ENCODE peak calls at places on chromosomes 5 and 9, in four cellular contexts. S, M, O and Q are unnamed samples.

GRCh38 chr9:126614455-126615248 is 924 bp downstream of the LMX1B start:
- DNase-seq in S (peak), M (no peak), O (no peak), Q (no peak)

GRCh38 chr5:154078305-154078704 is 39.5 kb downstream of the MFAP3 start:
- DNase-seq in S (no peak), M (no peak), O (no peak), Q (no peak)

GRCh38 chr9:92592946-92593860 is 57.4 kb upstream of the ECM2 start:
- DNase-seq in S (no peak), M (no peak), O (no peak), Q (no peak)

GRCh38 chr9:102844754-102845153 is 150.4 kb upstream of the CYLC2 start:
- DNase-seq in S (no peak), M (no peak), O (no peak), Q (no peak)

GRCh38 chr9:130919559-130920145 is 19.4 kb downstream of the FIBCD1 start:
- DNase-seq in S (peak), M (no peak), O (no peak), Q (no peak)

GRCh38 chr9:1098551-1098950 is 48.4 kb downstream of the DMRT2 start:
- DNase-seq in S (no peak), M (no peak), O (no peak), Q (no peak)

GRCh38 chr5:12016149-12016740 is 112.0 kb upstream of the CTNND2 start:
- DNase-seq in S (no peak), M (no peak), O (no peak), Q (no peak)

GRCh38 chr5:2257326-2258244 is 374.9 kb upstream of the IRX4 start:
- DNase-seq in S (peak), M (no peak), O (no peak), Q (no peak)

GRCh38 chr5:14305045-14305444 is 161.9 kb downstream of the TRIO start:
- DNase-seq in S (no peak), M (no peak), O (peak), Q (no peak)

GRCh38 chr5:154791535-154791934 is 36.4 kb downstream of the LARP1 start:
- DNase-seq in S (no peak), M (no peak), O (no peak), Q (no peak)

GRCh38 chr9:21777701-21778100 is 24.7 kb upstream of the MTAP start:
- DNase-seq in S (no peak), M (no peak), O (no peak), Q (no peak)

GRCh38 chr9:127930298-127931091 is at the start of gene PIP5KL1:
- DNase-seq in S (peak), M (peak), O (peak), Q (peak)

GRCh38 chr5:37086466-37087178 is 162.6 kb downstream of the CPLANE1 start:
- DNase-seq in S (no peak), M (no peak), O (no peak), Q (no peak)

GRCh38 chr5:178486305-178486704 is 103.9 kb downstream of the COL23A1 start:
- DNase-seq in S (no peak), M (no peak), O (no peak), Q (no peak)

GRCh38 chr9:15927131-15927530 is 374.3 kb downstream of the CCDC171 start:
- DNase-seq in S (no peak), M (no peak), O (no peak), Q (no peak)

GRCh38 chr9:38680827-38681226 is 39.1 kb downstream of the FAM240B start:
- DNase-seq in S (no peak), M (no peak), O (no peak), Q (no peak)

GRCh38 chr9:98554752-98555151 is 154.0 kb downstream of the GABBR2 start:
- DNase-seq in S (no peak), M (no peak), O (no peak), Q (no peak)

GRCh38 chr9:78239506-78239905 is 3.6 kb downstream of the CEP78 start:
- DNase-seq in S (no peak), M (no peak), O (no peak), Q (peak)

GRCh38 chr5:66551920-66552319 is 44.3 kb upstream of the MAST4 start:
- DNase-seq in S (no peak), M (no peak), O (no peak), Q (no peak)

GRCh38 chr5:160619381-160619780 is 197.7 kb downstream of the PTTG1 start:
- DNase-seq in S (no peak), M (no peak), O (no peak), Q (no peak)

GRCh38 chr5:141850786-141851185 is 27.4 kb downstream of the PCDH1 start:
- DNase-seq in S (no peak), M (no peak), O (no peak), Q (no peak)

GRCh38 chr9:133619791-133620190 is 10.6 kb upstream of the FAM163B start:
- DNase-seq in S (no peak), M (no peak), O (no peak), Q (no peak)

GRCh38 chr5:58412932-58413331 is 47.0 kb downstream of the PLK2 start:
- DNase-seq in S (no peak), M (no peak), O (no peak), Q (no peak)

GRCh38 chr5:6659941-6660684 is 26.9 kb downstream of the SRD5A1 start:
- DNase-seq in S (no peak), M (no peak), O (no peak), Q (no peak)

GRCh38 chr5:59597690-59598546 is 295.6 kb downstream of the PDE4D start:
- DNase-seq in S (no peak), M (no peak), O (no peak), Q (no peak)

GRCh38 chr9:33159058-33159759 is 7.9 kb downstream of the B4GALT1 start:
- DNase-seq in S (no peak), M (peak), O (peak), Q (peak)

GRCh38 chr5:55232194-55232984 is 1.0 kb downstream of the CCNO start:
- DNase-seq in S (peak), M (no peak), O (peak), Q (peak)

GRCh38 chr5:142283304-142283703 is 41.5 kb downstream of the SPRY4 start:
- DNase-seq in S (no peak), M (no peak), O (no peak), Q (no peak)

GRCh38 chr9:4435197-4435596 is 55.1 kb upstream of the SLC1A1 start:
- DNase-seq in S (no peak), M (no peak), O (no peak), Q (no peak)

GRCh38 chr5:55932700-55933099 is 62.1 kb downstream of the IL6ST start:
- DNase-seq in S (no peak), M (no peak), O (no peak), Q (no peak)

GRCh38 chr5:157253547-157253946 is 12.4 kb upstream of the CYFIP2 start:
- DNase-seq in S (no peak), M (no peak), O (no peak), Q (peak)

GRCh38 chr9:107274953-107275422 is 8.1 kb upstream of the RAD23B start:
- DNase-seq in S (no peak), M (no peak), O (no peak), Q (no peak)

GRCh38 chr9:109278848-109279247 is 42.0 kb downstream of the EPB41L4B start:
- DNase-seq in S (no peak), M (no peak), O (no peak), Q (no peak)

GRCh38 chr5:39013938-39014337 is 60.3 kb downstream of the RICTOR start:
- DNase-seq in S (no peak), M (no peak), O (no peak), Q (no peak)

GRCh38 chr5:39014544-39014943 is 59.7 kb downstream of the RICTOR start:
- DNase-seq in S (no peak), M (no peak), O (no peak), Q (no peak)

GRCh38 chr5:39016587-39017275 is 57.5 kb downstream of the RICTOR start:
- DNase-seq in S (no peak), M (no peak), O (no peak), Q (no peak)

GRCh38 chr5:39017504-39017903 is 56.7 kb downstream of the RICTOR start:
- DNase-seq in S (no peak), M (no peak), O (no peak), Q (no peak)

GRCh38 chr5:39015743-39016586 is 58.2 kb downstream of the RICTOR start:
- DNase-seq in S (no peak), M (no peak), O (no peak), Q (no peak)
- H3K27ac ChIP-seq in S (no peak), M (peak), O (peak), Q (no peak)

GRCh38 chr5:38672059-38672791 is 115.8 kb upstream of the LIFR start:
- DNase-seq in S (no peak), M (no peak), O (no peak), Q (no peak)
- TF ChIP-seq CTCF in S (no peak), M (no peak), O (no peak), Q (no peak)

GRCh38 chr5:173093597-173093996 is 37.4 kb downstream of the CREBRF start:
- DNase-seq in S (no peak), M (no peak), O (no peak), Q (no peak)
- H3K27ac ChIP-seq in S (peak), M (no peak), O (peak), Q (peak)

GRCh38 chr5:173638126-173638525 is 21.7 kb upstream of the BOD1 start:
- DNase-seq in S (no peak), M (no peak), O (no peak), Q (no peak)
- TF ChIP-seq CTCF in S (no peak), M (no peak), O (no peak), Q (no peak)

DNA sequence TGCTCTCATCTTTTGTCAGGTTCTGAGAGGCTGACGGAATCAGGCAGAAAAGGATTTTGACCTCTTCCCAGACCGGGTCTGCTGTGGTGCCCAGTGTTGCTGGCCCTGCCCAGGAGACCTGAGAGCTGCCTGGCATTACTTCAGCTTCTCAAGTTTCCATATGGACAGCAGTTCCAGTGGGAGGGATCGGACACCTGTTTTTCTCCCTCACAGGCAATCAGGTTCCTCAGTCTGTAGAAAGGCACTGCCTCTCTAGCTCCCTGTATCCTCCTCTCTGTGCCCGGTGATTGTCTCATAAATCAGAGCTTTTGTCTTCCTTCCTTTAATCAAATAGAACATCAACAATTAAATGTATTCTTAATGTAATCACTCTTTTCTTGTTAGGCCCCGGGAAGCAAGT is 198.7 kb downstream of the SEMA6A start:
- DNase-seq in S (no peak), M (peak), O (no peak), Q (no peak)
- H3K27ac ChIP-seq in S (no peak), M (peak), O (peak), Q (no peak)

DNA sequence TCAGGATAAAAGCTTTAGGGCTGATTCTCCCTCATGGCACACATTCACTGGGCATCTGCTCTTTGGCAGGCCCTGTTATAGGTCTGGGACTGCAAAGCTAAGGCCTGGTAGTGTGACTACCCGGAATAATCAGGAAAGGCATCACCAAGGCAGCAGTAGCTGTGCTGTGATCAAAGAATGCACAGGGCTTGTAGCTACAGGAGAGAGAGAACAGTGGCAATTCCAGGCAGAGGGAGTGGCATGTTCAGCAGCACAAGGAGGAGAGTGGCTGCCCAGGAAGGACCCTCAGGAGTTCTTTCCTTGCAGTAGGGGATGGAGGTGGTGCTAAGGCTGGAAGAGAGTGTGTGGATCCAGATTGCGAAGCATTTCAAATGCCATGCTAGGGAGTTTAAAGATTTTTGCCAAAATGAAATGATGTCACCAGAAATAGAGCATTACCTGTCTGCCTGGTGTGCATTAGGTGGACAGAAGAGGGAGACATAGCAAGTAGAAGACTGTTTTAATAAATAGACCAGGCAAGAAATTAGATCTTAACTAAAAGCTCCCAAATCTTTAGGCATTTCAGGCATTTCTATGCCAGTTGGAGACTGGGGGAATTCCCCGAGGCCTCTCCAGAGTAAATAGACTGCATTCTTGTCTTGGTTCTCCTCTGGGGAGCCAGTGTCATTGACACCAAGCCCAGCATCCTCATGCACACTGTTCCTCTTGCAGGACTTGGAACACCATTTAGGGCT is 69.1 kb downstream of the GPR21 start:
- DNase-seq in S (no peak), M (no peak), O (no peak), Q (peak)
- TF ChIP-seq CTCF in S (no peak), M (no peak), O (peak), Q (no peak)

DNA sequence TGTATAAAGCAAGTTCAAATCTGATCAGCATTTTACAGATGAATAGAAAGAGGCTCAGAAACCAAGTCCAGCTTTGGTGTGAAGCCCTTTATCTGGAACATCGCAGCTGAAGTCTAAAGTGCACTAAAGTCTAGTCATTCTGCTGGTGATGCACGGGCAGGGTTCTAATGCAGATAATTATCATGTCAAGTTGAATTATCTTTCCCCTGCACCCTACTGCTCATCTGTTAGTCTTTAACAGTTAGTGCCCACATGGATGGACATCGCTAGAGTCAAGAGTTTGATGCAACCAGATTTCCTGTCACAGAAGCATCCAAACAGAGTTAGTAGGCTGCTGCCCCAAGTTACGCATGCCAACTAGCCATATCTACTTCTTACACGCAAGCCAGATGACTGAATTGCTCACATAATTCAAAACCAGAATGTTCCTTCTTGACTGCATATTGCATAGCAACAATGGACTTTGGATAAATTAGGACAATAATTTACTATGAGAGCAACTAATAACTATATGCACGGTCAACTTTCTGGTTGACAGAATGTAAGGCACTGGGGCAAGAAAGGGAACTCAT is 1.6 kb upstream of the TOMM5 start:
- DNase-seq in S (no peak), M (no peak), O (no peak), Q (no peak)
- H3K27ac ChIP-seq in S (no peak), M (no peak), O (peak), Q (no peak)

DNA sequence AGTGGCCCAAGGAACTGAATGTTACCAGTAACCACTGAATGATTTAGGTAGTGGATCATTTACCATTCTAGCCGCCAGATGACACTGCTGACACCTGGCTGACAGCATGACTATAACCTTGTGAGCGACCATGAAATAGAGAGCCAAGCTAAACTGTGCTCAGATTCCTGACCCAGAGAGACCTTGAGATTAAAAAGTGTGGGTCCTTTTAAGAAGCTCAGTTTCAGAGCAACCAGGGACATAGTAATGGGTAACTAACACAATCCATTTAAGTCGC is 566.0 kb downstream of the EFNA5 start:
- DNase-seq in S (no peak), M (peak), O (no peak), Q (no peak)
- TF ChIP-seq CTCF in S (no peak), M (peak), O (peak), Q (peak)

DNA sequence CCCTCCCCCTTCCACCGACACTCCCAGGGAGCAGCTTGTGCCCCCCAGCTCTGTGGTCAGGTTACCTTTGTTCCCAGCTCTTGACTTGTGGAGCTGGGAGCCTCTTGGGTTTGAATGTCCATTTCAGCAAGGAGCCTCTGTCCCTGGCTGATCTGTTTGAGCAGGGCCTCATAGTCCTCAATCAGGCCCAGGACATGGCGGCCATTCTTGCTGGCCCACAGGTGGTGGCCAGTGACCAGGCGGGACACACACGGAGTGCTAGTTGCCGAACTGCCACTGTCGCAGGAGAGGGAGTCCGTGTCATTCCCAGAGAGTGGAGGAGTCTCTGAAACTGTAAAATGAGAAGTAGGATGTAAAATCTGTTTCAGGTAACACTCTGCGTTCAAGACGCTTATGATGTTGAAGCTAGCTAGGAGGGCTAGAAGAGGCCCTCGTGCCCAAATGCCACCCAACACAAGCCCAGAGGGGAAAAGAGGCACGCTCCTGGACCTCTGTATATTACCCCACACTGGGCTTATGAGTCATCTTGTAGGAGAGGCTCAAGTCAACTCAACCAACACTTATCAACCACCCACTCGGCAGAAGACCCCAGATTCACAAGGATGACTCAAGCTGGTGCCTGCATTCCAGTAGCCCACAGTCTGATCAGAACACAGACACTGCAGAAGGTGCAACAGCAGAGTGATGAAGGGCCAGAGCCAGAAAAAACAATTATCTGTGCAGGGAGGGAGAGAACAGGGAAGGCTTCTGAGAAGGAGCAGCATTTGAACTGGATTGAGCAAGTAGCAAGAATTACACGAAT is 177.0 kb downstream of the CDK5RAP2 start:
- DNase-seq in S (no peak), M (no peak), O (no peak), Q (no peak)
- H3K27ac ChIP-seq in S (peak), M (peak), O (no peak), Q (no peak)